ENCODE peak calls at places on chromosomes 11 and 22, in ten cellular contexts. L is CD4-positive, CD25-positive, alpha-beta regulatory T cell; D is psoas muscle; V is stomach; K is heart left ventricle; I is left ventricle myocardium inferior; Z is mesenchymal stem cell; W is CD8-positive, alpha-beta T cell; N is GM23248; Q is upper lobe of left lung. G is an unnamed sample. For H3K4me1, the result is how much of the 10 kb centered on the place peaks cover.

GRCh38 chr11:27084407-27084985 is 43.9 kb downstream of the BBOX1 start:
- DNase-seq in L (no peak), D (no peak), V (no peak), K (no peak), I (no peak), Z (no peak), W (no peak), N (peak), Q (no peak), G (no peak)

GRCh38 chr11:106642331-106642730 is 375.9 kb downstream of the GUCY1A2 start:
- DNase-seq in L (no peak), D (no peak), V (no peak), K (no peak), I (no peak), Z (peak), W (no peak), N (no peak), Q (no peak), G (no peak)

GRCh38 chr11:43268161-43268560 is 43.6 kb upstream of the API5 start:
- DNase-seq in L (no peak), D (peak), V (peak), K (peak), I (peak), Z (no peak), W (no peak), N (no peak), Q (no peak), G (no peak)

GRCh38 chr11:78973833-78974232 is 399.2 kb upstream of the NARS2 start:
- DNase-seq in L (no peak), D (no peak), V (no peak), K (no peak), I (no peak), Z (no peak), W (no peak), N (no peak), Q (no peak), G (no peak)

GRCh38 chr22:20552450-20552894 is 45.1 kb downstream of the MED15 start:
- DNase-seq in L (no peak), D (peak), V (peak), K (peak), I (peak), Z (peak), W (no peak), N (peak), Q (peak), G (no peak)

GRCh38 chr22:20023214-20023613 is 2.3 kb downstream of the TANGO2 start:
- DNase-seq in L (no peak), D (peak), V (no peak), K (peak), I (no peak), Z (no peak), W (no peak), N (no peak), Q (no peak), G (no peak)

GRCh38 chr11:35740061-35740824 is 77.7 kb downstream of the TRIM44 start:
- DNase-seq in L (no peak), D (no peak), V (no peak), K (no peak), I (no peak), Z (no peak), W (no peak), N (no peak), Q (no peak), G (no peak)

GRCh38 chr11:113504586-113504985 is 29.4 kb upstream of the DRD2 start:
- DNase-seq in L (no peak), D (no peak), V (no peak), K (no peak), I (no peak), Z (no peak), W (no peak), N (no peak), Q (no peak), G (no peak)

GRCh38 chr22:44848791-44849410 is 96.5 kb downstream of the ARHGAP8 start:
- DNase-seq in L (no peak), D (no peak), V (no peak), K (no peak), I (no peak), Z (no peak), W (no peak), N (no peak), Q (no peak), G (no peak)

GRCh38 chr22:37626556-37627075 is 12.9 kb upstream of the SH3BP1 start:
- DNase-seq in L (no peak), D (no peak), V (no peak), K (no peak), I (no peak), Z (no peak), W (no peak), N (no peak), Q (no peak), G (no peak)
- H3K27ac ChIP-seq in L (peak), D (peak), V (peak), K (peak), I (peak), Z (peak), W (peak), N (no peak), Q (peak), G (peak)

GRCh38 chr11:93573184-93573583 is 30.0 kb upstream of the SMCO4 start:
- DNase-seq in L (no peak), D (no peak), V (no peak), K (no peak), I (no peak), Z (no peak), W (no peak), N (peak), Q (no peak), G (no peak)

GRCh38 chr11:93577291-93577690 is 34.1 kb upstream of the SMCO4 start:
- DNase-seq in L (no peak), D (no peak), V (no peak), K (no peak), I (no peak), Z (no peak), W (no peak), N (peak), Q (no peak), G (no peak)

GRCh38 chr11:93572171-93572570 is 29.0 kb upstream of the SMCO4 start:
- DNase-seq in L (no peak), D (no peak), V (no peak), K (no peak), I (no peak), Z (no peak), W (no peak), N (no peak), Q (no peak), G (no peak)

GRCh38 chr11:93572621-93573020 is 29.4 kb upstream of the SMCO4 start:
- DNase-seq in L (no peak), D (no peak), V (no peak), K (no peak), I (no peak), Z (no peak), W (no peak), N (no peak), Q (no peak), G (no peak)

DNA sequence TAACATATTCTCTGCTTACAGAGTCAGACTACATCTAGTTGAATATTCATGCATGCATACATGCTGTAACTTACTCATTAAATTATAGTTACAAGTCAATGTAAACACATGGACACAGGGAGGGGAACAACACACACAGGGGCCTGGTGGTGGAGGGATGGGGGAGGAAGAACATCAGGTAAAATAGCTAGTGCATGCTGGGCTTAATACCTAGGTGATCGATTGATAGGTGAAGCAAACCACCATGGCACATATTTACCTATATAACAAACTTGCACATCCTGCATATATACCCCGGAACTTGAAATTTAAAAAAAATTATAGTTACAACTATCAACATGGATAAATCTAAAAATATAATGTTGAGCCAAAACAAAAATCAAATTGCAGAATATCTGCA is 31.6 kb upstream of the SMCO4 start:
- DNase-seq in L (no peak), D (no peak), V (no peak), K (no peak), I (no peak), Z (no peak), W (no peak), N (no peak), Q (no peak), G (no peak)
- H3K4me3 ChIP-seq in L (no peak), D (no peak), V (no peak), K (no peak), I (no peak), Z (no peak), W (no peak), N (no peak), Q (no peak), G (no peak)

GRCh38 chr11:11977206-11977938 is 31.1 kb downstream of the DKK3 start:
- DNase-seq in L (no peak), D (peak), V (peak), K (peak), I (peak), Z (peak), W (no peak), N (peak), Q (peak), G (no peak)
- H3K4me1 ChIP-seq in L (under half), D (under half), V (half or more), K (half or more), I (half or more), Z (half or more), W (under half), N (half or more), Q (under half), G (under half)

GRCh38 chr11:64180871-64181270 is 5.1 kb upstream of the STIP1 start:
- DNase-seq in L (no peak), D (no peak), V (no peak), K (no peak), I (no peak), Z (peak), W (no peak), N (no peak), Q (no peak), G (no peak)

GRCh38 chr11:64185323-64186204 is at the start of gene STIP1:
- DNase-seq in L (peak), D (peak), V (peak), K (peak), I (peak), Z (peak), W (peak), N (peak), Q (peak), G (peak)

GRCh38 chr11:64186205-64187165 is 514 bp downstream of the STIP1 start:
- DNase-seq in L (peak), D (no peak), V (no peak), K (no peak), I (no peak), Z (peak), W (peak), N (peak), Q (no peak), G (no peak)

GRCh38 chr11:64181506-64182411 is 4.2 kb upstream of the STIP1 start:
- DNase-seq in L (no peak), D (peak), V (peak), K (peak), I (peak), Z (peak), W (peak), N (peak), Q (peak), G (no peak)

GRCh38 chr11:64183890-64184289 is 2.1 kb upstream of the STIP1 start:
- DNase-seq in L (no peak), D (no peak), V (no peak), K (no peak), I (no peak), Z (no peak), W (no peak), N (no peak), Q (no peak), G (no peak)
- H3K27ac ChIP-seq in L (no peak), D (no peak), V (no peak), K (no peak), I (peak), Z (no peak), W (no peak), N (no peak), Q (no peak), G (no peak)

DNA sequence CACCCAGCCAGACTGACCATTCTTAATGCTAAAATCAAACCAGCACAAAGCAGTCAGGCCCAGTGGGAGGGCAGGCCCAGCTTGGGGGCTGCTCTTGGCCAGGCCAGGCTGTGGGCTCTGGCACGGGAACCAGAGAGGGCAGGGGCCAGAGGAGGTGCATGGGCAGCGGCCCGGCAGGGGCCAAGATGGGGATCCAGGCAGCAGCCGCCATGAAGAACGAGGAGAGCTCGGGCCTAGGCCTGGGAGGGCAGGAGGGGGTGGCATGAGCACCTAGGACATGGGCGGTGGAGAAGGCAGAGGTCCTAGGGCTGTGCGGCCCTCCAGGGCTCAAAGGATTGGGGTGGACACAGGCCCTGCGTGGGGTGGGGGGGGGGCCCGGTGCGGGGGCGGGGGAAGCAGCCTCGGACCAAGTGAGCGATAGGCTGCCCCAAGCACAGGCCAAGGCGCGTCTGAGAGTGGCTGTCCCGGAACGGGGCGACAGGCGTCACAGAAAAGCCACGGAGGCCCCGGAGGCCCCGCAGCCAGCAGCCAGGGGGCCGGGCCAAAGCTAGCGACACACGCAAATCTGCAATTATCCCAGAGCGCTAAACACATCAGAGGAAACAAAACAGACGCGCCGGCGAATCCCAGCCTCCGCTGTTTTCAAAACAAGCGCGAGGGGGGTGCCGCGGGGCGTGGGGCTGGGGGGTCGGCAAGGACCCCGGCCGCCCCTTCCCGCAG is 8.3 kb downstream of the PLXNB2 start:
- DNase-seq in L (no peak), D (no peak), V (peak), K (no peak), I (peak), Z (peak), W (no peak), N (peak), Q (no peak), G (no peak)
- H3K4me3 ChIP-seq in L (no peak), D (peak), V (peak), K (peak), I (peak), Z (no peak), W (no peak), N (peak), Q (peak), G (no peak)

DNA sequence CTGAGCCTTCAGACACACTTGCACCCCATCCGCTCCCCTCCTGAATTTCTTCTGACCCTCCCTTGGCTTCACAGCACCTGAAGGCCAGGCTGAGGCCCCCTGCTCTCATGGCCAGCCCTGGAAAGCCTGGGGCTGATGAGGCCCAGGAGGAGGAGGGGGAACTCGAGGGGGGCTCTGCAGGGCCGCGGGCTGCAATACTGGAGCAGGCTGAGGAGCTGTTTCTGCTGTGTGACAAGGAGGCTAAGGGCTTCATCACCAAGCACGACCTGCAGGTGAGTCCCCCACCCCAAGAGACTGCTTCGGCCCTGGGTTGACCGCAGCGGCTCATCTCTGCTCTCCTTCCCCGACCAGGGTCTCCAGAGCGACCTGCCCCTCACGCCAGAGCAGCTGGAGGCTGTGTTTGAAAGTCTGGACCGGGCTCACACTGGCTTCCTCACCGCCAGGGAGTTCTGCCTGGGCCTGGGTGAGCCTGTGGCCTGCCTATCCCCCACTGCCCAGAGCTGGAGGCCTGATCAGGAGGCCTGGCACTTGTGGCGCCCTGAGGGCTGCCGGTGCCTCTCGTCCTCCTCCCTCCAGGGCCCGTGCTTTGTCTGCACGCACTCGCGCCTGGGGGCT is 889 bp downstream of the CRACR2B start:
- DNase-seq in L (no peak), D (no peak), V (no peak), K (no peak), I (no peak), Z (no peak), W (no peak), N (no peak), Q (no peak), G (no peak)
- H3K4me1 ChIP-seq in L (half or more), D (under half), V (half or more), K (half or more), I (half or more), Z (half or more), W (half or more), N (under half), Q (half or more), G (under half)

G was measured in effector memory CD4-positive, alpha-beta T cell.